ENCODE peak calls at places on chromosomes 13 and 19, in five cellular contexts. A, Q, T, B and L are unnamed samples.

GRCh38 chr19:7870571-7871279 is 3.5 kb downstream of the PRR36 start:
- DNase-seq in A (peak; percentile 82), Q (no peak), T (peak; percentile 78), B (peak; percentile 73), L (no peak)

GRCh38 chr19:35931161-35931873 is 4.9 kb upstream of the LRFN3 start:
- DNase-seq in A (peak; percentile 99), Q (peak; percentile 99), T (peak; percentile 98), B (peak; percentile 99), L (peak; percentile 100)

GRCh38 chr19:45103200-45103624 is 10.2 kb downstream of the PPP1R37 start:
- DNase-seq in A (no peak), Q (no peak), T (no peak), B (no peak), L (no peak)

GRCh38 chr13:33678906-33679657 is 138.9 kb upstream of the RFC3 start:
- DNase-seq in A (no peak), Q (peak; percentile 98), T (no peak), B (peak; percentile 5), L (peak; percentile 70)

GRCh38 chr19:52748336-52748950 is 13.6 kb upstream of the ZNF611 start:
- DNase-seq in A (no peak), Q (peak; percentile 4), T (peak; percentile 35), B (no peak), L (peak; percentile 4)

GRCh38 chr13:24910502-24911134 is 146.6 kb downstream of the RNF17 start:
- DNase-seq in A (no peak), Q (no peak), T (no peak), B (no peak), L (no peak)

GRCh38 chr13:89097994-89098393 is 1426.8 kb downstream of the SLITRK5 start:
- DNase-seq in A (no peak), Q (no peak), T (no peak), B (no peak), L (peak; percentile 57)

GRCh38 chr19:18701250-18701608 is 17.7 kb downstream of the CRTC1 start:
- DNase-seq in A (no peak), Q (no peak), T (peak; percentile 44), B (peak; percentile 52), L (no peak)

GRCh38 chr19:15161028-15161984 is 39.5 kb downstream of the NOTCH3 start:
- DNase-seq in A (no peak), Q (no peak), T (peak; percentile 55), B (peak; percentile 55), L (peak; percentile 36)

GRCh38 chr13:111554539-111555267 is 234.3 kb downstream of the TEX29 start:
- DNase-seq in A (no peak), Q (no peak), T (no peak), B (no peak), L (no peak)

GRCh38 chr13:112725346-112726017 is 35.6 kb downstream of the ATP11A start:
- DNase-seq in A (no peak), Q (peak; percentile 24), T (no peak), B (no peak), L (peak; percentile 42)
- TF ChIP-seq POLR2AphosphoS5 in A (no peak), Q (no peak), T (no peak), B (no peak), L (peak; percentile 45)

GRCh38 chr13:93249259-93249917 is 22.8 kb downstream of the GPC6 start:
- DNase-seq in A (no peak), Q (no peak), T (no peak), B (no peak), L (no peak)
- TF ChIP-seq GABPA in A (no peak), Q (no peak), T (no peak), B (no peak), L (no peak)

GRCh38 chr19:40216013-40216776 is 2.0 kb downstream of the TTC9B start:
- DNase-seq in A (no peak), Q (no peak), T (no peak), B (no peak), L (no peak)

GRCh38 chr19:40213882-40214570 is 4.2 kb downstream of the TTC9B start:
- DNase-seq in A (no peak), Q (no peak), T (no peak), B (no peak), L (no peak)

GRCh38 chr19:40213251-40213793 is 4.9 kb downstream of the TTC9B start:
- DNase-seq in A (no peak), Q (no peak), T (no peak), B (no peak), L (no peak)

GRCh38 chr19:40216777-40217026 is 1.5 kb downstream of the TTC9B start:
- DNase-seq in A (no peak), Q (no peak), T (no peak), B (no peak), L (no peak)

GRCh38 chr19:40214936-40215335 is 3.2 kb downstream of the TTC9B start:
- DNase-seq in A (no peak), Q (no peak), T (no peak), B (no peak), L (no peak)
- TF ChIP-seq POLR2AphosphoS5 in A (no peak), Q (no peak), T (no peak), B (no peak), L (no peak)

GRCh38 chr19:51702103-51702753 is 9.1 kb downstream of the SPACA6 start:
- DNase-seq in A (peak; percentile 47), Q (no peak), T (peak; percentile 54), B (peak; percentile 82), L (no peak)
- TF ChIP-seq GABPA in A (no peak), Q (no peak), T (no peak), B (no peak), L (no peak)

GRCh38 chr19:6692027-6692426 is 22.1 kb upstream of the TNFSF14 start:
- DNase-seq in A (no peak), Q (no peak), T (no peak), B (no peak), L (no peak)
- TF ChIP-seq POLR2AphosphoS5 in A (no peak), Q (no peak), T (no peak), B (no peak), L (no peak)

GRCh38 chr13:98447881-98448641 is 128.8 kb downstream of the STK24 start:
- DNase-seq in A (no peak), Q (no peak), T (peak; percentile 79), B (peak; percentile 29), L (no peak)
- TF ChIP-seq GABPA in A (no peak), Q (no peak), T (no peak), B (no peak), L (no peak)

GRCh38 chr19:37468961-37469777 is at the start of gene ZNF570:
- DNase-seq in A (peak; percentile 59), Q (peak; percentile 44), T (peak; percentile 85), B (no peak), L (peak; percentile 91)
- TF ChIP-seq POLR2AphosphoS5 in A (no peak), Q (peak; percentile 82), T (peak; percentile 77), B (no peak), L (peak; percentile 29)

GRCh38 chr19:47379398-47379938 is 30.4 kb downstream of the DHX34 start:
- DNase-seq in A (no peak), Q (no peak), T (no peak), B (no peak), L (no peak)
- TF ChIP-seq GABPA in A (no peak), Q (no peak), T (no peak), B (no peak), L (no peak)

GRCh38 chr19:1839658-1840540 is 8.4 kb downstream of the REXO1 start:
- DNase-seq in A (no peak), Q (no peak), T (no peak), B (no peak), L (no peak)

GRCh38 chr19:1837222-1837565 is 11.1 kb downstream of the REXO1 start:
- DNase-seq in A (no peak), Q (no peak), T (peak; percentile 55), B (no peak), L (no peak)

GRCh38 chr19:1840541-1841115 is 7.7 kb downstream of the REXO1 start:
- DNase-seq in A (no peak), Q (no peak), T (no peak), B (peak; percentile 56), L (no peak)

GRCh38 chr19:1836458-1837221 is 11.6 kb downstream of the REXO1 start:
- DNase-seq in A (no peak), Q (no peak), T (peak; percentile 76), B (peak; percentile 88), L (no peak)

GRCh38 chr19:1837625-1838105 is 10.6 kb downstream of the REXO1 start:
- DNase-seq in A (no peak), Q (no peak), T (peak; percentile 95), B (peak; percentile 68), L (peak; percentile 44)
- TF ChIP-seq POLR2AphosphoS5 in A (no peak), Q (no peak), T (no peak), B (no peak), L (peak; percentile 38)

DNA sequence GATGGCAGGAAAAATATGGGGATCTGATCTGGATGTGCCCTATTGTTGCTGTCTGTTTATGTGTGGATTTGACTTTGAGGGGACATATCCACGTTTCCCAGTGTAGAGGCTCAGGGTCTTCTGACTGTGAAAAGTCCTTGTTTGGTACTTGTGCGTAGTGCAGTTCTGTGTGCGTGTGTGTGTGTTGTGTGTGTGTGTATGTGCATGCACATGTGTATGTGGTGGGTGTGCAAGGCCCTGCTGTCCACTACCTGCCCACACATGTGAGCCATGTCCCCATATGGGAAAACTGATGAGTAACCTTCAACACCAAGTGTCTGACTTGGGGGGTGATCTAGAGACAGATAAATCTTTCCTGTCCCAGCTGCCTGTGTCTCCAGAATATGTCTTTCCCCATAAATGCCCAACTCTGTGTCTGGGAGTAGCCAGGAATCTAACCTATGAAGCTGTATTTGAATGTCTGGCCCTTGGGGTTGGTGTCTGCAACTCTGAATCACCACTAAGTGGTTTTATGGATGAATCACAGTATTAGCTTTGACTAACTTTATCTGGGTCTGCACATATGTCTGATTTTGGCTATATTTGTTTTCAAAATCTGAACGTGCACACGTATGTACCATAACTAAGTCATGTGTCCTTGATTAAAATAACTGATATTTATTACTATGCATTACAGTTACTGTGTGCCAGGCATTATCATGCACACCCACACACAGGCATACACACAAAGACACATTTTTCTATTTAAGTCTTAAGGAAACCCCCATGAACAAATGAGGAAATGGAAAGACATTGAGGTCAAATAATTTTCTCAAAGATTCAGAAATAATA is 17.4 kb downstream of the KLK2 start:
- DNase-seq in A (no peak), Q (peak; percentile 46), T (no peak), B (no peak), L (no peak)
- TF ChIP-seq GABPA in A (no peak), Q (no peak), T (no peak), B (no peak), L (no peak)